ENCODE peak calls at places on chromosomes 16 and 17, in eight cellular contexts. D is stimulated activated CD4-positive, alpha-beta T cell treated with anti-CD3 and anti-CD28 coated beads, Interleukin-1b, Interleukin-23, amount 100 ng/mL, for 24 hours; E is T-cell; R is nephron progenitor cell; W is Jurkat, Clone E6-1; F is T follicular helper cell; P is pulmonary artery endothelial cell; N is OCI-LY7. I is an unnamed sample.

GRCh38 chr16:73034374-73034773 is 13.6 kb downstream of the ZFHX3 start:
- DNase-seq in E (no peak), P (no peak), W (no peak), D (no peak), N (no peak), R (no peak), F (no peak), I (no peak)

GRCh38 chr17:4412933-4413831 is 20.6 kb upstream of the SPNS3 start:
- DNase-seq in F (peak), P (peak), N (peak), W (peak), D (peak), R (peak), E (peak), I (peak)

GRCh38 chr17:15263680-15264079 is 1.4 kb downstream of the PMP22 start:
- DNase-seq in N (no peak), R (no peak), F (no peak), P (no peak), E (no peak), D (no peak), W (no peak), I (no peak)

GRCh38 chr17:6402258-6402657 is 32.7 kb downstream of the AIPL1 start:
- DNase-seq in R (no peak), F (no peak), P (no peak), N (no peak), D (no peak), E (no peak), W (no peak), I (no peak)

GRCh38 chr16:82995927-82996441 is 369.2 kb downstream of the CDH13 start:
- DNase-seq in R (no peak), W (no peak), N (no peak), D (no peak), F (no peak), E (no peak), P (peak), I (no peak)

GRCh38 chr17:14014647-14015046 is 54.7 kb upstream of the COX10 start:
- DNase-seq in R (no peak), E (no peak), W (no peak), D (no peak), F (no peak), P (no peak), N (no peak), I (no peak)

GRCh38 chr16:66270333-66270927 is 96.1 kb upstream of the CDH5 start:
- DNase-seq in R (peak), F (peak), W (peak), D (peak), P (no peak), E (no peak), N (peak), I (peak)

GRCh38 chr16:79272141-79272577 is 328.4 kb downstream of the MAF start:
- DNase-seq in R (no peak), N (no peak), D (peak), F (peak), P (no peak), E (peak), W (peak), I (peak)

GRCh38 chr17:81683208-81683583 is 401 bp downstream of the ARL16 start:
- DNase-seq in F (no peak), E (no peak), D (no peak), R (no peak), W (no peak), P (no peak), N (no peak), I (no peak)

GRCh38 chr16:10090816-10091215 is 91.4 kb downstream of the GRIN2A start:
- DNase-seq in N (no peak), W (no peak), R (no peak), E (no peak), D (no peak), P (no peak), F (no peak), I (no peak)

GRCh38 chr16:77431131-77431670 is 3.6 kb downstream of the ADAMTS18 start:
- DNase-seq in N (no peak), D (no peak), P (no peak), E (no peak), F (no peak), W (no peak), R (no peak), I (no peak)

GRCh38 chr16:10642964-10643363 is 51.8 kb downstream of the TEKT5 start:
- DNase-seq in W (no peak), N (no peak), D (no peak), F (no peak), E (no peak), P (no peak), R (no peak), I (no peak)

GRCh38 chr16:12132290-12132689 is 155.8 kb downstream of the SNX29 start:
- DNase-seq in W (no peak), D (no peak), R (no peak), N (no peak), F (no peak), E (no peak), P (no peak), I (no peak)

GRCh38 chr17:16287563-16288027 is 65.7 kb downstream of the CENPV start:
- DNase-seq in P (no peak), N (peak), R (no peak), E (no peak), D (no peak), F (no peak), W (peak), I (peak)

GRCh38 chr17:21278304-21279197 is 6.0 kb upstream of the MAP2K3 start:
- DNase-seq in N (peak), E (peak), F (peak), W (peak), P (no peak), R (no peak), D (no peak), I (peak)

GRCh38 chr17:73301359-73301758 is 10.4 kb downstream of the CDC42EP4 start:
- DNase-seq in D (no peak), E (no peak), P (no peak), N (no peak), W (no peak), F (no peak), R (no peak), I (no peak)

GRCh38 chr17:58327363-58328194 is 1.0 kb downstream of the TSPOAP1 start:
- DNase-seq in W (no peak), R (no peak), N (peak), P (no peak), F (no peak), E (no peak), D (no peak), I (peak)

I was measured in CD4-positive, alpha-beta memory T cell.